ENCODE peak calls at places on chromosomes 7 and 10, in four cellular contexts. S is cerebellar cortex, B is fibroblast of the aortic adventitia, V is smooth muscle cell of the brain vasculature. H is an unnamed sample.

GRCh38 chr10:7119325-7120015 is 291.4 kb downstream of the SFMBT2 start:
- DNase-seq in S (no peak), V (no peak), B (peak; percentile 20), H (peak; percentile 30)

GRCh38 chr10:93462371-93462770 is 19.8 kb downstream of the MYOF start:
- DNase-seq in S (no peak), V (no peak), B (no peak), H (no peak)

GRCh38 chr7:91632948-91633519 is 247.5 kb downstream of the MTERF1 start:
- DNase-seq in S (no peak), B (no peak), V (no peak), H (no peak)

GRCh38 chr10:119658274-119658673 is 7.1 kb downstream of the BAG3 start:
- DNase-seq in V (no peak), S (peak; percentile 87), B (peak; percentile 88), H (peak; percentile 96)

GRCh38 chr10:120599202-120599724 is 142.2 kb downstream of the PLPP4 start:
- DNase-seq in V (no peak), S (peak; percentile 30), B (no peak), H (no peak)

GRCh38 chr7:80876894-80877414 is 41.9 kb downstream of the SEMA3C start:
- DNase-seq in B (peak; percentile 43), V (no peak), S (peak; percentile 20), H (peak; percentile 56)

GRCh38 chr10:122821808-122822207 is 23.8 kb downstream of the CUZD1 start:
- DNase-seq in V (no peak), B (no peak), S (no peak), H (no peak)

GRCh38 chr7:71770269-71770907 is 638.4 kb downstream of the GALNT17 start:
- DNase-seq in B (no peak), S (no peak), V (no peak), H (no peak)

GRCh38 chr7:112112822-112113255 is 93.4 kb downstream of the DOCK4 start:
- DNase-seq in B (peak; percentile 71), V (no peak), S (peak; percentile 43), H (peak; percentile 89)

GRCh38 chr7:157402388-157402703 is 65.5 kb downstream of the DNAJB6 start:
- DNase-seq in B (no peak), V (no peak), S (no peak), H (no peak)